ENCODE peak calls at places on chromosomes 16 and 17, in four cellular contexts. Y, M, X and B are unnamed samples.

GRCh38 chr17:5986644-5987043 is 83.5 kb upstream of the WSCD1 start:
- DNase-seq in M (no peak), Y (peak; percentile 17), X (no peak), B (no peak)

GRCh38 chr16:81005644-81006471 is 827 bp downstream of the CMC2 start:
- DNase-seq in M (peak; percentile 80), X (peak; percentile 14), Y (peak; percentile 15), B (no peak)

GRCh38 chr16:69773255-69773947 is 11.3 kb downstream of the WWP2 start:
- DNase-seq in Y (no peak), M (no peak), X (no peak), B (no peak)

GRCh38 chr16:76226011-76226410 is 51.2 kb upstream of the CNTNAP4 start:
- DNase-seq in Y (no peak), M (no peak), X (no peak), B (no peak)

GRCh38 chr17:39196820-39197331 is 593 bp downstream of the CACNB1 start:
- DNase-seq in Y (no peak), M (no peak), X (no peak), B (no peak)

GRCh38 chr17:38740806-38741205 is 7.3 kb downstream of the PCGF2 start:
- DNase-seq in Y (no peak), X (no peak), M (no peak), B (no peak)

GRCh38 chr16:3431779-3432219 is 11.5 kb downstream of the ZNF597 start:
- DNase-seq in M (peak; percentile 90), X (peak; percentile 58), Y (no peak), B (peak; percentile 46)

GRCh38 chr16:55701442-55702319 is 45.9 kb downstream of the SLC6A2 start:
- DNase-seq in X (peak; percentile 6), M (peak; percentile 83), Y (peak; percentile 38), B (no peak)

GRCh38 chr17:74924250-74924948 is at the start of gene OTOP2:
- DNase-seq in Y (no peak), X (peak; percentile 5), M (peak; percentile 80), B (no peak)

GRCh38 chr16:74774223-74775139 is at the start of gene FA2H:
- DNase-seq in Y (peak; percentile 85), X (peak; percentile 55), M (peak; percentile 90), B (peak; percentile 66)

GRCh38 chr16:74320707-74321106 is 24.1 kb downstream of the PSMD7 start:
- DNase-seq in M (no peak), X (no peak), Y (no peak), B (no peak)

GRCh38 chr16:20814761-20815160 is 8.4 kb downstream of the REXO5 start:
- DNase-seq in Y (no peak), M (no peak), X (no peak), B (no peak)

GRCh38 chr16:25689137-25689836 is 2.5 kb upstream of the HS3ST4 start:
- DNase-seq in M (no peak), X (no peak), Y (no peak), B (no peak)

GRCh38 chr16:66382966-66383299 is 16.4 kb downstream of the CDH5 start:
- DNase-seq in X (no peak), Y (peak; percentile 79), M (no peak), B (no peak)

GRCh38 chr17:50421308-50422031 is 4.5 kb upstream of the ACSF2 start:
- DNase-seq in Y (no peak), M (no peak), X (peak; percentile 38), B (peak; percentile 27)

GRCh38 chr17:36128411-36128978 is 24.9 kb downstream of the CCL4 start:
- DNase-seq in M (no peak), X (no peak), Y (no peak), B (no peak)

GRCh38 chr17:37802712-37803416 is 58.0 kb upstream of the HNF1B start:
- DNase-seq in Y (no peak), M (no peak), X (no peak), B (no peak)

GRCh38 chr16:63230383-63230782 is 1194.1 kb upstream of the CDH8 start:
- DNase-seq in X (no peak), M (no peak), Y (no peak), B (no peak)

GRCh38 chr17:73255671-73256181 is 6.0 kb downstream of the CPSF4L start:
- DNase-seq in X (peak; percentile 42), M (peak; percentile 83), Y (peak; percentile 53), B (no peak)

GRCh38 chr17:75840779-75841123 is 3.5 kb downstream of the UNC13D start:
- DNase-seq in X (no peak), M (no peak), Y (no peak), B (no peak)

GRCh38 chr17:1899403-1900000 is 69.7 kb downstream of the RPA1 start:
- DNase-seq in Y (no peak), X (no peak), M (no peak), B (no peak)

GRCh38 chr16:9389543-9390207 is 298.2 kb downstream of the HAPSTR1 start:
- DNase-seq in X (no peak), M (no peak), Y (no peak), B (no peak)

GRCh38 chr16:10749680-10750035 is 6.0 kb downstream of the NUBP1 start:
- DNase-seq in X (no peak), Y (peak; percentile 57), M (no peak), B (no peak)

GRCh38 chr17:68794636-68795503 is 160.3 kb downstream of the ABCA8 start:
- DNase-seq in X (no peak), M (no peak), Y (no peak), B (no peak)

GRCh38 chr16:80277182-80277581 is 263.6 kb upstream of the DYNLRB2 start:
- DNase-seq in X (no peak), M (no peak), Y (no peak), B (no peak)

GRCh38 chr16:89035698-89036570 is 57.7 kb upstream of the ACSF3 start:
- DNase-seq in Y (no peak), X (no peak), M (peak; percentile 47), B (no peak)

GRCh38 chr17:57537524-57538410 is 207.3 kb downstream of the CCDC182 start:
- DNase-seq in M (no peak), X (peak; percentile 12), Y (no peak), B (no peak)

GRCh38 chr16:2537451-2538379 is at the start of gene PDPK1:
- DNase-seq in Y (peak; percentile 95), M (peak; percentile 98), X (peak; percentile 95), B (peak; percentile 96)

GRCh38 chr16:69199382-69199781 is 12.4 kb downstream of the SNTB2 start:
- DNase-seq in X (no peak), Y (peak; percentile 95), M (no peak), B (no peak)

GRCh38 chr16:9062301-9062700 is 29.1 kb upstream of the HAPSTR1 start:
- DNase-seq in Y (no peak), M (no peak), X (no peak), B (no peak)

GRCh38 chr17:75238020-75238580 is 23.3 kb downstream of the GGA3 start:
- DNase-seq in Y (no peak), X (no peak), M (no peak), B (no peak)

GRCh38 chr17:61285483-61286320 is 113.9 kb upstream of the TBX2 start:
- DNase-seq in Y (peak; percentile 60), M (no peak), X (no peak), B (no peak)

GRCh38 chr17:72976971-72977767 is 115.3 kb downstream of the SLC39A11 start:
- DNase-seq in M (no peak), Y (peak; percentile 33), X (no peak), B (no peak)

DNA sequence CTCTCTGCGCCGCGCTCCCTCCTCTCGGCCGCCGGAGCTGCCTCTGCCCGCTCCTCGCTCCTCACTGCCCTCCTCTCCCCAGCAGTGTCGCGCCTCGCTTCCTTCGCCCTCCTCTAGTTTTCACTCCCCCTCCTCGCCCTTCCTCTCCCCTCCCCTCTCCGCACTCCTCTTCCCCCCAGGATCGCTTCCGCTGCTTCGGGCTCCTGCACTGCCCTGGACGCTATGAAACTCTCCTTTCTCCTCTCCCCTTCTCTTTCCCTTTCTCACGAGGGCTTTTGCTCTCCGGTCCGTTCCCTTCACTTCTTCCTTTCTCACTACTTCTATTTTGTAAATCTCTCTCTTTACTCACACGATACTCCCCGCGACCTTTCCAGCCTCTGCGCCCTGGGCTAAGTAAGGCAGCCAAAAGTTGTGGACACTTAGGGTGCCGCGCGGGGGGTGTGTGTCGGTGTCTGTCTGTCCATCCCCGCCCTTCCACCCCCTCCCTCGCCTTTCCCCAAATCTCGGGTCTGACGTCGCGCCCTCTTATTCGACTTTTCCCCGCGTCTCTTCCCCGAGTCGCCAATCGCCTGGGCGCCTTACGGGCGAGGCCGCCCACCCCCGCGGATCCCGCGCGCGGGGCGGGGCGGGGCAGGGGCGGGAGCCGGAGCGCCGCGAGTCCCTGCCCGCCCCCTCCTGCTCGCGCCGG is at the start of gene IRX3:
- DNase-seq in X (no peak), M (no peak), Y (peak; percentile 94), B (no peak)
- H3K4me3 ChIP-seq in X (no peak within 1 kb of the TSS), M (no peak within 1 kb of the TSS), Y (peak within 1 kb of the TSS; percentile 85), B (no peak within 1 kb of the TSS)

GRCh38 chr16:359067-359763 is 6.7 kb upstream of the AXIN1 start:
- DNase-seq in X (no peak), M (peak; percentile 79), Y (no peak), B (no peak)
- H3K4me1 ChIP-seq in X (peaks cover 30% of the 10 kb centered on the region), M (peaks cover 32% of the 10 kb centered on the region), Y (peaks cover 16% of the 10 kb centered on the region), B (peaks cover 34% of the 10 kb centered on the region)

GRCh38 chr16:12311887-12312286 is 335.4 kb downstream of the SNX29 start:
- DNase-seq in Y (peak; percentile 28), X (no peak), M (no peak), B (no peak)
- H3K27me3 ChIP-seq in Y (no peaks in the 10 kb centered on the region), X (no peaks in the 10 kb centered on the region), M (no peaks in the 10 kb centered on the region), B (no peaks in the 10 kb centered on the region)

GRCh38 chr17:13154403-13154802 is 136.6 kb upstream of the ELAC2 start:
- DNase-seq in M (no peak), X (no peak), Y (no peak), B (no peak)
- H3K4me3 ChIP-seq in M (no peak overlapping the region), X (no peak overlapping the region), Y (no peak overlapping the region), B (no peak overlapping the region)